ENCODE peak calls at places on chromosomes 16 and 17, in nine cellular contexts. H is GF-D8; F is cardiac muscle cell; J is effector CD4-positive, alpha-beta T cell; W is GM23248; K is psoas muscle; X is MV-4-11; P is RPMI7951; Y is iris pigment epithelial cell. M is an unnamed sample.
A peak's percentile ranks its signal among the peaks of the same experiment; 100 is the strongest.

GRCh38 chr16:11136600-11136999 is 119.4 kb downstream of the SOCS1 start:
- DNase-seq in H (no peak), F (peak; percentile 58), J (no peak), W (peak; percentile 60), K (peak; percentile 76), X (no peak), P (peak; percentile 97), Y (no peak), M (no peak)

GRCh38 chr17:45705123-45706009 is 78.8 kb upstream of the CRHR1 start:
- DNase-seq in H (no peak), F (no peak), J (no peak), W (peak; percentile 71), K (no peak), X (no peak), P (peak; percentile 39), Y (peak; percentile 17), M (peak; percentile 7)

GRCh38 chr17:6927290-6927844 is 68.5 kb upstream of the ALOX12 start:
- DNase-seq in H (no peak), F (peak; percentile 88), J (no peak), W (peak; percentile 77), K (no peak), X (peak; percentile 73), P (peak; percentile 53), Y (peak; percentile 83), M (no peak)

GRCh38 chr17:948284-948852 is 31.2 kb downstream of the NXN start:
- DNase-seq in H (no peak), F (no peak), J (no peak), W (no peak), K (peak; percentile 48), X (no peak), P (no peak), Y (peak; percentile 56), M (no peak)

GRCh38 chr17:65102788-65103187 is 34.4 kb upstream of the RGS9 start:
- DNase-seq in H (no peak), F (peak; percentile 37), J (no peak), W (peak; percentile 18), K (no peak), X (peak; percentile 41), P (peak; percentile 57), Y (peak; percentile 22), M (no peak)

GRCh38 chr17:21189361-21189760 is 24.6 kb downstream of the TMEM11 start:
- DNase-seq in H (no peak), F (no peak), J (no peak), W (no peak), K (no peak), X (no peak), P (no peak), Y (no peak), M (no peak)

GRCh38 chr17:81667754-81668153 is 1.2 kb downstream of the CCDC137 start:
- DNase-seq in H (no peak), F (no peak), J (no peak), W (peak; percentile 19), K (no peak), X (no peak), P (no peak), Y (no peak), M (peak; percentile 30)

GRCh38 chr16:14309906-14310305 is 238.8 kb downstream of the MRTFB start:
- DNase-seq in H (no peak), F (no peak), J (no peak), W (peak; percentile 95), K (peak; percentile 60), X (no peak), P (peak; percentile 75), Y (peak; percentile 79), M (peak; percentile 42)

GRCh38 chr17:72479113-72479512 is 358.3 kb downstream of the SOX9 start:
- DNase-seq in H (no peak), F (no peak), J (no peak), W (no peak), K (no peak), X (no peak), P (no peak), Y (no peak), M (no peak)

GRCh38 chr17:31691251-31691905 is 167.7 kb downstream of the COPRS start:
- DNase-seq in H (no peak), F (no peak), J (no peak), W (no peak), K (no peak), X (no peak), P (no peak), Y (no peak), M (no peak)

GRCh38 chr17:34434065-34434464 is 71.0 kb upstream of the CCL1 start:
- DNase-seq in H (no peak), F (no peak), J (no peak), W (no peak), K (no peak), X (peak; percentile 84), P (no peak), Y (no peak), M (no peak)

GRCh38 chr17:73634629-73635028 is 9.6 kb downstream of the SDK2 start:
- DNase-seq in H (no peak), F (no peak), J (no peak), W (no peak), K (peak; percentile 3), X (no peak), P (no peak), Y (no peak), M (no peak)

GRCh38 chr17:42687707-42688275 is 5.5 kb downstream of the CNTNAP1 start:
- DNase-seq in H (no peak), F (no peak), J (no peak), W (no peak), K (no peak), X (no peak), P (no peak), Y (no peak), M (no peak)

GRCh38 chr16:46632778-46633733 is 11.9 kb upstream of the SHCBP1 start:
- DNase-seq in H (no peak), F (no peak), J (no peak), W (no peak), K (no peak), X (no peak), P (no peak), Y (no peak), M (no peak)

GRCh38 chr17:49439305-49439672 is 24.6 kb upstream of the PHB1 start:
- DNase-seq in H (no peak), F (no peak), J (no peak), W (no peak), K (no peak), X (no peak), P (no peak), Y (no peak), M (no peak)

GRCh38 chr17:74919440-74920305 is 3.4 kb downstream of the USH1G start:
- DNase-seq in H (no peak), F (peak; percentile 30), J (no peak), W (peak; percentile 65), K (no peak), X (no peak), P (peak; percentile 10), Y (no peak), M (peak; percentile 20)

GRCh38 chr17:33196883-33197282 is 96.2 kb downstream of the ASIC2 start:
- DNase-seq in H (no peak), F (no peak), J (no peak), W (no peak), K (no peak), X (no peak), P (no peak), Y (no peak), M (no peak)

GRCh38 chr17:63714550-63715277 is 14.8 kb upstream of the LIMD2 start:
- DNase-seq in H (no peak), F (peak; percentile 29), J (no peak), W (peak; percentile 52), K (peak; percentile 66), X (no peak), P (no peak), Y (peak; percentile 70), M (no peak)

GRCh38 chr16:89924298-89924924 is 1.3 kb downstream of the TUBB3 start:
- DNase-seq in H (no peak), F (peak; percentile 54), J (peak; percentile 21), W (peak; percentile 78), K (no peak), X (peak; percentile 38), P (peak; percentile 63), Y (peak; percentile 44), M (peak; percentile 33)

GRCh38 chr17:27153005-27153404 is 140.9 kb upstream of the WSB1 start:
- DNase-seq in H (no peak), F (no peak), J (no peak), W (peak; percentile 3), K (peak; percentile 23), X (no peak), P (peak; percentile 6), Y (peak; percentile 0), M (no peak)